ENCODE peak calls at places on chromosomes 2 and 18, in eight cellular contexts. V is brain microvascular endothelial cell, W is kidney epithelial cell, A is right lobe of liver, R is psoas muscle, L is thoracic aorta, I is breast epithelium, X is K562. J is an unnamed sample.

GRCh38 chr2:80111185-80111584 is 193.4 kb downstream of the LRRTM1 start:
- DNase-seq in A (no peak), R (no peak), W (no peak), X (no peak), V (no peak), I (no peak), L (no peak), J (no peak)

GRCh38 chr2:189328451-189329249 is 112.6 kb upstream of the WDR75 start:
- DNase-seq in W (no peak), L (no peak), R (no peak), V (peak; percentile 64), A (no peak), X (no peak), I (no peak), J (peak; percentile 71)

GRCh38 chr2:6772366-6772710 is 93.4 kb downstream of the CMPK2 start:
- DNase-seq in L (no peak), V (peak; percentile 16), I (no peak), R (no peak), W (no peak), A (no peak), X (peak; percentile 7), J (no peak)

GRCh38 chr2:88606371-88607030 is 20.8 kb downstream of the EIF2AK3 start:
- DNase-seq in R (no peak), L (no peak), A (no peak), I (no peak), V (no peak), X (no peak), W (no peak), J (no peak)

GRCh38 chr18:69992776-69993175 is 45.1 kb upstream of the CD226 start:
- DNase-seq in I (no peak), X (no peak), R (no peak), L (no peak), V (peak; percentile 74), A (no peak), W (no peak), J (peak; percentile 75)

GRCh38 chr18:38497281-38497680 is 931.7 kb upstream of the CELF4 start:
- DNase-seq in W (no peak), V (no peak), L (no peak), X (no peak), A (no peak), R (no peak), I (no peak), J (peak; percentile 69)

GRCh38 chr2:230360028-230360427 is 33.0 kb downstream of the SP140L start:
- DNase-seq in V (no peak), R (no peak), W (no peak), I (no peak), L (no peak), X (no peak), A (no peak), J (peak; percentile 22)

GRCh38 chr2:137842952-137843351 is 121.3 kb upstream of the HNMT start:
- DNase-seq in W (no peak), L (no peak), V (no peak), A (no peak), X (no peak), I (no peak), R (no peak), J (no peak)

GRCh38 chr2:174247474-174248186 is 702 bp downstream of the OLA1 start:
- DNase-seq in W (no peak), R (no peak), L (no peak), A (no peak), I (no peak), X (no peak), V (peak; percentile 5), J (peak; percentile 20)

GRCh38 chr2:174846218-174846617 is 81.9 kb upstream of the CHRNA1 start:
- DNase-seq in R (no peak), X (no peak), I (no peak), L (no peak), V (no peak), A (no peak), W (no peak), J (no peak)

GRCh38 chr2:128520787-128521186 is 202.1 kb upstream of the HS6ST1 start:
- DNase-seq in L (no peak), A (no peak), I (peak; percentile 84), X (no peak), V (peak; percentile 13), W (no peak), R (no peak), J (no peak)

GRCh38 chr18:73638709-73639108 is 508.9 kb downstream of the FBXO15 start:
- DNase-seq in L (no peak), X (no peak), W (no peak), A (no peak), R (no peak), V (no peak), I (no peak), J (peak; percentile 37)

GRCh38 chr18:49621851-49622351 is 60.0 kb downstream of the LIPG start:
- DNase-seq in X (no peak), A (no peak), V (no peak), I (no peak), R (no peak), L (no peak), W (no peak), J (no peak)

GRCh38 chr2:70888925-70889715 is 46.6 kb upstream of the ATP6V1B1 start:
- DNase-seq in A (no peak), R (no peak), V (no peak), W (no peak), I (no peak), X (no peak), L (no peak), J (no peak)

GRCh38 chr18:45059695-45060094 is 379.0 kb downstream of the SETBP1 start:
- DNase-seq in I (no peak), V (peak; percentile 74), R (no peak), L (no peak), W (peak; percentile 50), X (peak; percentile 36), A (no peak), J (peak; percentile 90)

GRCh38 chr2:1744446-1745170 is at the start of gene PXDN:
- DNase-seq in A (peak; percentile 49), X (no peak), L (no peak), W (no peak), V (no peak), R (peak; percentile 79), I (no peak), J (peak; percentile 29)

GRCh38 chr2:127651987-127652550 is 6.1 kb downstream of the GPR17 start:
- DNase-seq in X (no peak), I (no peak), W (no peak), R (peak; percentile 67), A (no peak), L (no peak), V (no peak), J (no peak)

GRCh38 chr2:10285578-10286198 is 17.0 kb upstream of the HPCAL1 start:
- DNase-seq in L (peak; percentile 71), I (peak; percentile 56), A (peak; percentile 94), V (no peak), W (no peak), R (peak; percentile 82), X (peak; percentile 46), J (no peak)

GRCh38 chr2:13901526-13901925 is 731.0 kb upstream of the LRATD1 start:
- DNase-seq in A (no peak), R (no peak), I (no peak), X (no peak), W (no peak), V (no peak), L (no peak), J (no peak)

GRCh38 chr2:224887159-224887558 is 155.1 kb downstream of the DOCK10 start:
- DNase-seq in W (no peak), I (no peak), A (no peak), R (no peak), X (no peak), V (no peak), L (no peak), J (no peak)
- TF ChIP-seq CTCF in W (no peak), I (no peak), A (no peak), R (no peak), X (no peak), V (peak; percentile 54), L (peak; percentile 9), J (no peak)

GRCh38 chr18:35444636-35445035 is 53.1 kb downstream of the INO80C start:
- DNase-seq in L (no peak), I (no peak), V (no peak), A (no peak), W (no peak), X (no peak), R (no peak), J (no peak)

GRCh38 chr18:35443847-35444246 is 53.9 kb downstream of the INO80C start:
- DNase-seq in W (no peak), A (no peak), R (no peak), I (no peak), L (no peak), X (no peak), V (no peak), J (no peak)

GRCh38 chr18:35442701-35443100 is 55.1 kb downstream of the INO80C start:
- DNase-seq in X (no peak), A (no peak), V (no peak), I (no peak), L (no peak), R (no peak), W (no peak), J (no peak)

GRCh38 chr18:35441857-35442595 is 55.7 kb downstream of the INO80C start:
- DNase-seq in R (no peak), I (peak; percentile 21), X (no peak), W (no peak), L (no peak), V (no peak), A (no peak), J (peak; percentile 94)

GRCh38 chr18:35443434-35443833 is 54.3 kb downstream of the INO80C start:
- DNase-seq in W (no peak), X (no peak), R (no peak), A (no peak), I (no peak), V (no peak), L (no peak), J (no peak)
- H3K4me3 ChIP-seq in W (no peak overlapping the region), X (no peak overlapping the region), R (no peak overlapping the region), A (no peak overlapping the region), I (no peak overlapping the region), V (no peak overlapping the region), L (no peak overlapping the region), J (no peak overlapping the region)

GRCh38 chr2:45540942-45541341 is 70.1 kb downstream of the SRBD1 start:
- DNase-seq in X (no peak), A (no peak), R (no peak), L (no peak), V (no peak), I (no peak), W (no peak), J (no peak)

GRCh38 chr2:45543257-45543656 is 67.8 kb downstream of the SRBD1 start:
- DNase-seq in A (no peak), X (no peak), W (no peak), V (no peak), I (no peak), R (no peak), L (no peak), J (no peak)

GRCh38 chr2:45541450-45541849 is 69.6 kb downstream of the SRBD1 start:
- DNase-seq in X (no peak), A (no peak), L (no peak), R (no peak), W (no peak), I (no peak), V (no peak), J (no peak)

GRCh38 chr2:45542013-45542412 is 69.1 kb downstream of the SRBD1 start:
- DNase-seq in R (no peak), A (no peak), W (no peak), L (no peak), V (no peak), I (no peak), X (no peak), J (no peak)
- H3K36me3 ChIP-seq in R (peaks cover 58% of the 10 kb centered on the region), A (no peaks in the 10 kb centered on the region), W (peaks cover 6% of the 10 kb centered on the region), L (peaks cover 24% of the 10 kb centered on the region), V (peaks cover 11% of the 10 kb centered on the region), I (peaks cover 12% of the 10 kb centered on the region), X (peaks cover 56% of the 10 kb centered on the region), J (peaks cover 12% of the 10 kb centered on the region)

GRCh38 chr18:28438381-28438780 is 261.5 kb upstream of the CDH2 start:
- DNase-seq in A (no peak), L (no peak), W (no peak), V (no peak), I (no peak), R (no peak), X (no peak), J (no peak)

GRCh38 chr18:28439870-28440269 is 262.9 kb upstream of the CDH2 start:
- DNase-seq in V (no peak), X (no peak), A (no peak), I (no peak), L (no peak), W (no peak), R (no peak), J (peak; percentile 22)
- TF ChIP-seq CTCF in V (peak; percentile 38), X (no peak), A (no peak), I (no peak), L (no peak), W (no peak), R (no peak), J (peak; percentile 36)

J was measured in bronchial epithelial cell.